ENCODE peak calls at places on chromosomes 5 and 9, in nine cellular contexts. One of them, this sample, is unnamed.
A peak's percentile ranks its signal among the peaks of the same experiment; 100 is the strongest.

GRCh38 chr5:36374275-36374862 is 72.7 kb upstream of the RANBP3L start:
- DNase-seq in keratinocyte: no peak
- DNase-seq in DND-41: no peak
- DNase-seq in fibroblast of lung: peak; percentile 71
- DNase-seq in astrocyte: peak; percentile 94
- DNase-seq in HCT116: no peak
- DNase-seq in IMR-90: peak; percentile 48
- DNase-seq in endothelial cell of umbilical vein: no peak
- DNase-seq in neural progenitor cell: no peak
- DNase-seq in this sample: no peak

GRCh38 chr9:75047506-75047905 is 19.4 kb upstream of the CARNMT1 start:
- DNase-seq in keratinocyte: no peak
- DNase-seq in IMR-90: no peak
- DNase-seq in fibroblast of lung: no peak
- DNase-seq in endothelial cell of umbilical vein: no peak
- DNase-seq in HCT116: no peak
- DNase-seq in astrocyte: no peak
- DNase-seq in DND-41: no peak
- DNase-seq in neural progenitor cell: no peak
- DNase-seq in this sample: no peak

GRCh38 chr5:68708842-68709170 is 385.0 kb upstream of the SLC30A5 start:
- DNase-seq in endothelial cell of umbilical vein: no peak
- DNase-seq in neural progenitor cell: no peak
- DNase-seq in DND-41: no peak
- DNase-seq in fibroblast of lung: no peak
- DNase-seq in IMR-90: no peak
- DNase-seq in HCT116: no peak
- DNase-seq in keratinocyte: no peak
- DNase-seq in astrocyte: no peak
- DNase-seq in this sample: no peak

GRCh38 chr5:134226441-134227192 is 744 bp upstream of the PPP2CA start:
- DNase-seq in fibroblast of lung: peak; percentile 39
- DNase-seq in neural progenitor cell: no peak
- DNase-seq in DND-41: no peak
- DNase-seq in IMR-90: peak; percentile 54
- DNase-seq in endothelial cell of umbilical vein: peak; percentile 12
- DNase-seq in keratinocyte: no peak
- DNase-seq in HCT116: no peak
- DNase-seq in astrocyte: no peak
- DNase-seq in this sample: no peak

GRCh38 chr9:125747765-125748510 is 765 bp downstream of the PBX3 start:
- DNase-seq in keratinocyte: no peak
- DNase-seq in neural progenitor cell: peak; percentile 67
- DNase-seq in astrocyte: no peak
- DNase-seq in endothelial cell of umbilical vein: peak; percentile 52
- DNase-seq in IMR-90: no peak
- DNase-seq in DND-41: peak; percentile 22
- DNase-seq in fibroblast of lung: no peak
- DNase-seq in HCT116: no peak
- DNase-seq in this sample: no peak

GRCh38 chr5:76724871-76725270 is 8.9 kb downstream of the F2R start:
- DNase-seq in HCT116: no peak
- DNase-seq in fibroblast of lung: no peak
- DNase-seq in keratinocyte: no peak
- DNase-seq in IMR-90: peak; percentile 88
- DNase-seq in endothelial cell of umbilical vein: no peak
- DNase-seq in astrocyte: peak; percentile 83
- DNase-seq in DND-41: no peak
- DNase-seq in neural progenitor cell: no peak
- DNase-seq in this sample: no peak

GRCh38 chr5:31889131-31889561 is 250.2 kb downstream of the PDZD2 start:
- DNase-seq in DND-41: no peak
- DNase-seq in HCT116: no peak
- DNase-seq in astrocyte: peak; percentile 11
- DNase-seq in IMR-90: no peak
- DNase-seq in fibroblast of lung: peak; percentile 6
- DNase-seq in keratinocyte: no peak
- DNase-seq in endothelial cell of umbilical vein: no peak
- DNase-seq in neural progenitor cell: peak; percentile 25
- DNase-seq in this sample: peak; percentile 49

GRCh38 chr5:116360008-116360853 is 214.4 kb downstream of the SEMA6A start:
- DNase-seq in neural progenitor cell: no peak
- DNase-seq in fibroblast of lung: peak; percentile 4
- DNase-seq in endothelial cell of umbilical vein: no peak
- DNase-seq in keratinocyte: no peak
- DNase-seq in DND-41: no peak
- DNase-seq in astrocyte: no peak
- DNase-seq in IMR-90: no peak
- DNase-seq in HCT116: no peak
- DNase-seq in this sample: no peak

GRCh38 chr9:124448019-124448418 is 2.2 kb upstream of the ADGRD2 start:
- DNase-seq in endothelial cell of umbilical vein: no peak
- DNase-seq in HCT116: no peak
- DNase-seq in keratinocyte: no peak
- DNase-seq in astrocyte: no peak
- DNase-seq in neural progenitor cell: no peak
- DNase-seq in fibroblast of lung: no peak
- DNase-seq in IMR-90: no peak
- DNase-seq in DND-41: no peak
- DNase-seq in this sample: no peak

GRCh38 chr5:129899454-129899853 is 4.8 kb upstream of the CHSY3 start:
- DNase-seq in keratinocyte: no peak
- DNase-seq in astrocyte: no peak
- DNase-seq in endothelial cell of umbilical vein: peak; percentile 62
- DNase-seq in neural progenitor cell: no peak
- DNase-seq in DND-41: no peak
- DNase-seq in fibroblast of lung: peak; percentile 58
- DNase-seq in IMR-90: peak; percentile 6
- DNase-seq in HCT116: no peak
- DNase-seq in this sample: no peak

GRCh38 chr5:168693297-168693696 is 114.1 kb upstream of the PANK3 start:
- DNase-seq in astrocyte: no peak
- DNase-seq in keratinocyte: no peak
- DNase-seq in HCT116: no peak
- DNase-seq in IMR-90: no peak
- DNase-seq in endothelial cell of umbilical vein: no peak
- DNase-seq in fibroblast of lung: no peak
- DNase-seq in neural progenitor cell: no peak
- DNase-seq in DND-41: no peak
- DNase-seq in this sample: no peak

GRCh38 chr5:150523472-150524350 is 15.8 kb downstream of the NDST1 start:
- DNase-seq in endothelial cell of umbilical vein: peak; percentile 69
- DNase-seq in HCT116: peak; percentile 50
- DNase-seq in fibroblast of lung: peak; percentile 87
- DNase-seq in astrocyte: peak; percentile 59
- DNase-seq in neural progenitor cell: peak; percentile 73
- DNase-seq in DND-41: peak; percentile 14
- DNase-seq in keratinocyte: no peak
- DNase-seq in IMR-90: peak; percentile 81
- DNase-seq in this sample: peak; percentile 66

GRCh38 chr5:149887622-149888183 is 56.9 kb downstream of the PDE6A start:
- DNase-seq in endothelial cell of umbilical vein: peak; percentile 42
- DNase-seq in astrocyte: peak; percentile 96
- DNase-seq in fibroblast of lung: peak; percentile 56
- DNase-seq in neural progenitor cell: no peak
- DNase-seq in IMR-90: peak; percentile 70
- DNase-seq in DND-41: no peak
- DNase-seq in HCT116: peak; percentile 12
- DNase-seq in keratinocyte: no peak
- DNase-seq in this sample: no peak

GRCh38 chr5:113489299-113489698 is 1.0 kb upstream of the MCC start:
- DNase-seq in DND-41: peak; percentile 74
- DNase-seq in HCT116: peak; percentile 89
- DNase-seq in IMR-90: peak; percentile 99
- DNase-seq in endothelial cell of umbilical vein: peak; percentile 36
- DNase-seq in keratinocyte: peak; percentile 81
- DNase-seq in neural progenitor cell: no peak
- DNase-seq in fibroblast of lung: peak; percentile 98
- DNase-seq in astrocyte: peak; percentile 99
- DNase-seq in this sample: no peak

GRCh38 chr5:169762338-169763095 is 125.4 kb downstream of the DOCK2 start:
- DNase-seq in DND-41: no peak
- DNase-seq in astrocyte: peak; percentile 84
- DNase-seq in IMR-90: peak; percentile 64
- DNase-seq in fibroblast of lung: peak; percentile 28
- DNase-seq in keratinocyte: no peak
- DNase-seq in neural progenitor cell: no peak
- DNase-seq in HCT116: no peak
- DNase-seq in endothelial cell of umbilical vein: no peak
- DNase-seq in this sample: no peak

GRCh38 chr5:9976621-9977020 is 273.1 kb downstream of the ATPSCKMT start:
- DNase-seq in DND-41: no peak
- DNase-seq in astrocyte: no peak
- DNase-seq in endothelial cell of umbilical vein: no peak
- DNase-seq in neural progenitor cell: no peak
- DNase-seq in fibroblast of lung: no peak
- DNase-seq in IMR-90: no peak
- DNase-seq in keratinocyte: no peak
- DNase-seq in HCT116: no peak
- DNase-seq in this sample: no peak

DNA sequence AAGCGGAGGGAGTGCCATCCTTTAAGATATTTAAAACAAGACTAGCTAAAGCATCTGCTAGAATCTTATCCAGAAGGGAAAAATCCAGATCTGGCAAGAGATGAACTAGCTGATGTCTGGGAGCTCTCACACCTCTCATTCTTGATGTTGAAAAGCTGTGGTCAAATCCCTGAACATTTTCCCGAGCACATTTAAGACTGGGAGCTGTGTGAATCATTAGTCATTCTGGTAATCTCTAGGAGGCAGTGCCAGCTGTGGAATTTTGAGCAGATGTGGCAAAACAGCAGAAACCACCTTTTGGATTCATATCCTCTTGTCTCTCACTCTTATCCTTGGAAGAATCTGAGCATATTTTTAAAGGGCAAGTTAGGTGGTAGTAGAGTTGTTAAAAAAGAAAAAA is 218.0 kb downstream of the MAN2A1 start:
- DNase-seq in endothelial cell of umbilical vein: no peak
- DNase-seq in keratinocyte: no peak
- DNase-seq in neural progenitor cell: no peak
- DNase-seq in DND-41: no peak
- DNase-seq in astrocyte: peak; percentile 89
- DNase-seq in HCT116: no peak
- DNase-seq in fibroblast of lung: peak; percentile 43
- DNase-seq in IMR-90: peak; percentile 13
- DNase-seq in this sample: no peak
- H2AFZ ChIP-seq in endothelial cell of umbilical vein: no peak overlapping the region
- H2AFZ ChIP-seq in keratinocyte: no peak overlapping the region
- H2AFZ ChIP-seq in neural progenitor cell: no peak overlapping the region
- H2AFZ ChIP-seq in DND-41: no peak overlapping the region
- H2AFZ ChIP-seq in astrocyte: no peak overlapping the region
- H2AFZ ChIP-seq in HCT116: no peak overlapping the region
- H2AFZ ChIP-seq in fibroblast of lung: no peak overlapping the region
- H2AFZ ChIP-seq in IMR-90: no peak overlapping the region
- H2AFZ ChIP-seq in this sample: no peak overlapping the region

GRCh38 chr5:111948517-111948916 is 191.5 kb upstream of the NREP start:
- DNase-seq in HCT116: peak; percentile 2
- DNase-seq in endothelial cell of umbilical vein: no peak
- DNase-seq in keratinocyte: peak; percentile 55
- DNase-seq in IMR-90: peak; percentile 99
- DNase-seq in DND-41: no peak
- DNase-seq in fibroblast of lung: peak; percentile 94
- DNase-seq in neural progenitor cell: no peak
- DNase-seq in astrocyte: peak; percentile 99
- DNase-seq in this sample: no peak
- H2AFZ ChIP-seq in HCT116: no peak overlapping the region
- H2AFZ ChIP-seq in endothelial cell of umbilical vein: no peak overlapping the region
- H2AFZ ChIP-seq in keratinocyte: no peak overlapping the region
- H2AFZ ChIP-seq in IMR-90: no peak overlapping the region
- H2AFZ ChIP-seq in DND-41: no peak overlapping the region
- H2AFZ ChIP-seq in fibroblast of lung: no peak overlapping the region
- H2AFZ ChIP-seq in neural progenitor cell: no peak overlapping the region
- H2AFZ ChIP-seq in astrocyte: no peak overlapping the region
- H2AFZ ChIP-seq in this sample: no peak overlapping the region

GRCh38 chr5:41371741-41372140 is 138.7 kb downstream of the PLCXD3 start:
- DNase-seq in fibroblast of lung: peak; percentile 29
- DNase-seq in endothelial cell of umbilical vein: no peak
- DNase-seq in DND-41: no peak
- DNase-seq in IMR-90: peak; percentile 87
- DNase-seq in astrocyte: peak; percentile 82
- DNase-seq in keratinocyte: no peak
- DNase-seq in HCT116: no peak
- DNase-seq in neural progenitor cell: no peak
- DNase-seq in this sample: no peak
- H2AFZ ChIP-seq in fibroblast of lung: no peak overlapping the region
- H2AFZ ChIP-seq in endothelial cell of umbilical vein: no peak overlapping the region
- H2AFZ ChIP-seq in DND-41: no peak overlapping the region
- H2AFZ ChIP-seq in IMR-90: no peak overlapping the region
- H2AFZ ChIP-seq in astrocyte: no peak overlapping the region
- H2AFZ ChIP-seq in keratinocyte: no peak overlapping the region
- H2AFZ ChIP-seq in HCT116: no peak overlapping the region
- H2AFZ ChIP-seq in neural progenitor cell: no peak overlapping the region
- H2AFZ ChIP-seq in this sample: no peak overlapping the region

GRCh38 chr5:143115381-143115780 is 288.1 kb downstream of the NR3C1 start:
- DNase-seq in DND-41: no peak
- DNase-seq in HCT116: no peak
- DNase-seq in endothelial cell of umbilical vein: no peak
- DNase-seq in IMR-90: no peak
- DNase-seq in neural progenitor cell: no peak
- DNase-seq in astrocyte: no peak
- DNase-seq in fibroblast of lung: no peak
- DNase-seq in keratinocyte: no peak
- DNase-seq in this sample: no peak

GRCh38 chr5:143110591-143110990 is 292.9 kb downstream of the NR3C1 start:
- DNase-seq in neural progenitor cell: no peak
- DNase-seq in IMR-90: peak; percentile 18
- DNase-seq in HCT116: no peak
- DNase-seq in keratinocyte: no peak
- DNase-seq in DND-41: no peak
- DNase-seq in astrocyte: no peak
- DNase-seq in fibroblast of lung: no peak
- DNase-seq in endothelial cell of umbilical vein: no peak
- DNase-seq in this sample: no peak

GRCh38 chr5:143114481-143114880 is 289.0 kb downstream of the NR3C1 start:
- DNase-seq in keratinocyte: no peak
- DNase-seq in DND-41: no peak
- DNase-seq in fibroblast of lung: no peak
- DNase-seq in HCT116: no peak
- DNase-seq in astrocyte: no peak
- DNase-seq in IMR-90: no peak
- DNase-seq in endothelial cell of umbilical vein: no peak
- DNase-seq in neural progenitor cell: no peak
- DNase-seq in this sample: no peak

GRCh38 chr5:143111799-143112198 is 291.7 kb downstream of the NR3C1 start:
- DNase-seq in IMR-90: no peak
- DNase-seq in neural progenitor cell: no peak
- DNase-seq in DND-41: no peak
- DNase-seq in endothelial cell of umbilical vein: no peak
- DNase-seq in HCT116: no peak
- DNase-seq in fibroblast of lung: no peak
- DNase-seq in astrocyte: no peak
- DNase-seq in keratinocyte: no peak
- DNase-seq in this sample: no peak

DNA sequence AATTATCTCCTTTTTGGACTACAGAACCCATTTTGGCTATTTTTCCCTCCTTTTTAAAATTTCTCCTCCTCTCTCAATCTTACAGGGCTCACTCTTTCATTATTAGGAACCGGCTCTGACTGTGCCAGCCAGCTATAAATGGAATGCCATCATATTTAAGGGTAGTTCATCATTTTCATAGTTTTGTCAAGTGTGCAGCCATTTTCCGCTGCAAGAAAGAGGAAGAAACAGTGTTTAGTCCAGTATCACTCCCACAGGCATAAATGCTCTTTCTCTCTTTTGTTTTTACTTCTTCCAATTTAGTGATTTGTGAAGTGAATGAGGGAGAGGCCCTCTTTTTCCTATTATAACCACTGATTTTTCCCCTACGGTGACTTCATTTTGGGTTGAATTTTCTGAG is 290.0 kb downstream of the NR3C1 start:
- DNase-seq in astrocyte: no peak
- DNase-seq in keratinocyte: no peak
- DNase-seq in IMR-90: no peak
- DNase-seq in fibroblast of lung: no peak
- DNase-seq in DND-41: no peak
- DNase-seq in endothelial cell of umbilical vein: no peak
- DNase-seq in neural progenitor cell: no peak
- DNase-seq in HCT116: no peak
- DNase-seq in this sample: no peak
- H2AFZ ChIP-seq in astrocyte: no peak overlapping the region
- H2AFZ ChIP-seq in keratinocyte: no peak overlapping the region
- H2AFZ ChIP-seq in IMR-90: no peak overlapping the region
- H2AFZ ChIP-seq in fibroblast of lung: no peak overlapping the region
- H2AFZ ChIP-seq in DND-41: no peak overlapping the region
- H2AFZ ChIP-seq in endothelial cell of umbilical vein: no peak overlapping the region
- H2AFZ ChIP-seq in neural progenitor cell: no peak overlapping the region
- H2AFZ ChIP-seq in HCT116: no peak overlapping the region
- H2AFZ ChIP-seq in this sample: no peak overlapping the region

This sample was measured in H9.